ENCODE peak calls at places on chromosomes 1 and 21, in nine cellular contexts. One of them, this sample, is unnamed.

GRCh38 chr21:38092033-38092432 is 164.8 kb upstream of the KCNJ15 start:
- DNase-seq in GM12865: no peak
- DNase-seq in IMR-90: no peak
- DNase-seq in foreskin fibroblast: no peak
- DNase-seq in PC-9: no peak
- DNase-seq in fibroblast of pulmonary artery: no peak
- DNase-seq in neural crest cell: no peak
- DNase-seq in heart left ventricle: no peak
- DNase-seq in fibroblast of mammary gland: no peak
- DNase-seq in this sample: no peak

GRCh38 chr21:33870768-33871167 is 44.8 kb downstream of the ATP5PO start:
- DNase-seq in neural crest cell: no peak
- DNase-seq in GM12865: no peak
- DNase-seq in fibroblast of pulmonary artery: no peak
- DNase-seq in PC-9: no peak
- DNase-seq in heart left ventricle: no peak
- DNase-seq in foreskin fibroblast: no peak
- DNase-seq in IMR-90: peak; percentile 31
- DNase-seq in fibroblast of mammary gland: no peak
- DNase-seq in this sample: no peak

GRCh38 chr1:189693140-189693539 is 784.5 kb downstream of the BRINP3 start:
- DNase-seq in neural crest cell: no peak
- DNase-seq in GM12865: no peak
- DNase-seq in foreskin fibroblast: no peak
- DNase-seq in heart left ventricle: no peak
- DNase-seq in IMR-90: no peak
- DNase-seq in PC-9: no peak
- DNase-seq in fibroblast of mammary gland: no peak
- DNase-seq in fibroblast of pulmonary artery: peak; percentile 23
- DNase-seq in this sample: no peak

GRCh38 chr1:94418664-94419655 is 771 bp downstream of the ABCD3 start:
- DNase-seq in fibroblast of pulmonary artery: peak; percentile 40
- DNase-seq in fibroblast of mammary gland: peak; percentile 38
- DNase-seq in heart left ventricle: peak; percentile 55
- DNase-seq in IMR-90: peak; percentile 24
- DNase-seq in foreskin fibroblast: peak; percentile 20
- DNase-seq in neural crest cell: no peak
- DNase-seq in GM12865: no peak
- DNase-seq in PC-9: peak; percentile 37
- DNase-seq in this sample: peak; percentile 30

GRCh38 chr1:22545126-22545525 is 18.2 kb upstream of the EPHA8 start:
- DNase-seq in fibroblast of pulmonary artery: no peak
- DNase-seq in fibroblast of mammary gland: no peak
- DNase-seq in heart left ventricle: no peak
- DNase-seq in GM12865: no peak
- DNase-seq in foreskin fibroblast: no peak
- DNase-seq in IMR-90: no peak
- DNase-seq in neural crest cell: no peak
- DNase-seq in PC-9: no peak
- DNase-seq in this sample: no peak

GRCh38 chr1:42963378-42964005 is 4.8 kb upstream of the SLC2A1 start:
- DNase-seq in GM12865: no peak
- DNase-seq in fibroblast of pulmonary artery: peak; percentile 69
- DNase-seq in neural crest cell: no peak
- DNase-seq in heart left ventricle: no peak
- DNase-seq in IMR-90: peak; percentile 97
- DNase-seq in foreskin fibroblast: peak; percentile 70
- DNase-seq in fibroblast of mammary gland: peak; percentile 72
- DNase-seq in PC-9: peak; percentile 65
- DNase-seq in this sample: peak; percentile 73

GRCh38 chr21:43304206-43304605 is 122.7 kb downstream of the SIK1 start:
- DNase-seq in GM12865: no peak
- DNase-seq in foreskin fibroblast: no peak
- DNase-seq in PC-9: no peak
- DNase-seq in neural crest cell: no peak
- DNase-seq in IMR-90: no peak
- DNase-seq in fibroblast of mammary gland: no peak
- DNase-seq in fibroblast of pulmonary artery: no peak
- DNase-seq in heart left ventricle: no peak
- DNase-seq in this sample: no peak

GRCh38 chr1:66168919-66169725 is 364.8 kb upstream of the SGIP1 start:
- DNase-seq in PC-9: no peak
- DNase-seq in fibroblast of mammary gland: peak; percentile 3
- DNase-seq in GM12865: no peak
- DNase-seq in neural crest cell: no peak
- DNase-seq in foreskin fibroblast: no peak
- DNase-seq in heart left ventricle: no peak
- DNase-seq in IMR-90: peak; percentile 4
- DNase-seq in fibroblast of pulmonary artery: no peak
- DNase-seq in this sample: no peak

GRCh38 chr21:35381743-35382310 is 332.7 kb upstream of the RUNX1 start:
- DNase-seq in GM12865: no peak
- DNase-seq in fibroblast of pulmonary artery: no peak
- DNase-seq in neural crest cell: no peak
- DNase-seq in fibroblast of mammary gland: no peak
- DNase-seq in IMR-90: no peak
- DNase-seq in PC-9: no peak
- DNase-seq in foreskin fibroblast: no peak
- DNase-seq in heart left ventricle: no peak
- DNase-seq in this sample: peak; percentile 65

GRCh38 chr1:47785118-47785517 is 212.1 kb downstream of the TRABD2B start:
- DNase-seq in PC-9: no peak
- DNase-seq in IMR-90: no peak
- DNase-seq in heart left ventricle: no peak
- DNase-seq in foreskin fibroblast: no peak
- DNase-seq in GM12865: no peak
- DNase-seq in fibroblast of pulmonary artery: no peak
- DNase-seq in neural crest cell: no peak
- DNase-seq in fibroblast of mammary gland: no peak
- DNase-seq in this sample: no peak

GRCh38 chr1:47784294-47784650 is 212.9 kb downstream of the TRABD2B start:
- DNase-seq in foreskin fibroblast: no peak
- DNase-seq in IMR-90: no peak
- DNase-seq in neural crest cell: no peak
- DNase-seq in fibroblast of pulmonary artery: no peak
- DNase-seq in heart left ventricle: no peak
- DNase-seq in GM12865: no peak
- DNase-seq in fibroblast of mammary gland: no peak
- DNase-seq in PC-9: no peak
- DNase-seq in this sample: no peak

GRCh38 chr1:47787560-47787959 is 209.6 kb downstream of the TRABD2B start:
- DNase-seq in heart left ventricle: no peak
- DNase-seq in PC-9: no peak
- DNase-seq in GM12865: no peak
- DNase-seq in fibroblast of mammary gland: no peak
- DNase-seq in foreskin fibroblast: no peak
- DNase-seq in neural crest cell: no peak
- DNase-seq in fibroblast of pulmonary artery: no peak
- DNase-seq in IMR-90: no peak
- DNase-seq in this sample: no peak

GRCh38 chr1:47785561-47786271 is 211.5 kb downstream of the TRABD2B start:
- DNase-seq in IMR-90: no peak
- DNase-seq in PC-9: no peak
- DNase-seq in foreskin fibroblast: no peak
- DNase-seq in GM12865: no peak
- DNase-seq in fibroblast of pulmonary artery: no peak
- DNase-seq in fibroblast of mammary gland: no peak
- DNase-seq in heart left ventricle: peak; percentile 30
- DNase-seq in neural crest cell: no peak
- DNase-seq in this sample: no peak

DNA sequence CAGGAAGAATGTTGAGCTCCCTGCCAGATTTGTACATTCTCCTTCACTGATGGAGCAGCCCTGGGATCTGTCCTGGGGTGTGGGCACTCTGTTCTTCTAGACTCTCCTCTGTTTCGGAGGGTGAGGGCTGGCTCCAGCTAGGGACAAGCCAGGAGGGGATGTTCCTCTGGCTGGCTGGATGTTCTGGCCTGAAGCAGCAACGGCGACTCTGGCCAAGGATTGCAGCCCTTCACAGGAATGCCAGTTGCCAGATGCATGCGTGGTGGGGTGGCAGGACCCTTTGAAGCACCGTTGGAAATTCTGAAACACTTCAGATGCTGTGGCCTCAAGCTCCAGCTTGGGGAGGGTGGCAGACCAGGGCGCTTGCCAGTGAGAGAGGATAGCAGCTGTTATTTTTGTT is 210.9 kb downstream of the TRABD2B start:
- DNase-seq in GM12865: no peak
- DNase-seq in IMR-90: no peak
- DNase-seq in fibroblast of mammary gland: no peak
- DNase-seq in neural crest cell: no peak
- DNase-seq in PC-9: no peak
- DNase-seq in heart left ventricle: no peak
- DNase-seq in foreskin fibroblast: no peak
- DNase-seq in fibroblast of pulmonary artery: no peak
- DNase-seq in this sample: no peak
- TF ChIP-seq CTCF in GM12865: no peak
- TF ChIP-seq CTCF in IMR-90: no peak
- TF ChIP-seq CTCF in fibroblast of mammary gland: no peak
- TF ChIP-seq CTCF in neural crest cell: no peak
- TF ChIP-seq CTCF in PC-9: no peak
- TF ChIP-seq CTCF in heart left ventricle: no peak
- TF ChIP-seq CTCF in foreskin fibroblast: no peak
- TF ChIP-seq CTCF in fibroblast of pulmonary artery: no peak
- TF ChIP-seq CTCF in this sample: no peak

GRCh38 chr1:202203238-202204039 is 9.8 kb downstream of the LGR6 start:
- DNase-seq in fibroblast of mammary gland: no peak
- DNase-seq in PC-9: no peak
- DNase-seq in neural crest cell: no peak
- DNase-seq in GM12865: peak; percentile 23
- DNase-seq in IMR-90: no peak
- DNase-seq in fibroblast of pulmonary artery: no peak
- DNase-seq in foreskin fibroblast: no peak
- DNase-seq in heart left ventricle: no peak
- DNase-seq in this sample: no peak
- TF ChIP-seq CTCF in fibroblast of mammary gland: no peak
- TF ChIP-seq CTCF in PC-9: no peak
- TF ChIP-seq CTCF in neural crest cell: no peak
- TF ChIP-seq CTCF in GM12865: no peak
- TF ChIP-seq CTCF in IMR-90: no peak
- TF ChIP-seq CTCF in fibroblast of pulmonary artery: no peak
- TF ChIP-seq CTCF in foreskin fibroblast: no peak
- TF ChIP-seq CTCF in heart left ventricle: no peak
- TF ChIP-seq CTCF in this sample: no peak

DNA sequence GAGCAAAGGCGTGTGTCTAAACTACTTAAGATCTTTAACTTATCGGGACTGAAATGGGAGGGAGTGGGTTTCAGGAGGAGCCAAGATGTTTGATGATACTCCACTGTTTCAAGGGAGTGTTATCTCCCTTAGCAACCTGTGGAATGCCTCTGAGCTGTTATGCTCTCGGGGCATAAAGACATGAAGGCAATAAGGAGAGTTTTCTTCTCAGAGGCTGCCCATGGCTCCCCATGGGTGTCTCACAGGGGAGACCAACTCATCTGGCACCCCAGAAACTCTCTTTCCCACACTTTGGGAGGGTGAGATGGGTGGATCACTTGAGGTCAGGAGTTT is 130.0 kb downstream of the LIPI start:
- DNase-seq in IMR-90: no peak
- DNase-seq in GM12865: no peak
- DNase-seq in fibroblast of pulmonary artery: no peak
- DNase-seq in PC-9: no peak
- DNase-seq in heart left ventricle: no peak
- DNase-seq in fibroblast of mammary gland: no peak
- DNase-seq in foreskin fibroblast: no peak
- DNase-seq in neural crest cell: no peak
- DNase-seq in this sample: no peak
- TF ChIP-seq CTCF in IMR-90: no peak
- TF ChIP-seq CTCF in GM12865: no peak
- TF ChIP-seq CTCF in fibroblast of pulmonary artery: no peak
- TF ChIP-seq CTCF in PC-9: no peak
- TF ChIP-seq CTCF in heart left ventricle: no peak
- TF ChIP-seq CTCF in fibroblast of mammary gland: no peak
- TF ChIP-seq CTCF in foreskin fibroblast: no peak
- TF ChIP-seq CTCF in neural crest cell: no peak
- TF ChIP-seq CTCF in this sample: no peak

GRCh38 chr1:8464987-8465386 is 147.1 kb downstream of the SLC45A1 start:
- DNase-seq in neural crest cell: no peak
- DNase-seq in PC-9: no peak
- DNase-seq in foreskin fibroblast: peak; percentile 30
- DNase-seq in fibroblast of pulmonary artery: peak; percentile 41
- DNase-seq in fibroblast of mammary gland: peak; percentile 34
- DNase-seq in heart left ventricle: no peak
- DNase-seq in GM12865: no peak
- DNase-seq in IMR-90: peak; percentile 74
- DNase-seq in this sample: no peak
- TF ChIP-seq CTCF in neural crest cell: no peak
- TF ChIP-seq CTCF in PC-9: no peak
- TF ChIP-seq CTCF in foreskin fibroblast: no peak
- TF ChIP-seq CTCF in fibroblast of pulmonary artery: no peak
- TF ChIP-seq CTCF in fibroblast of mammary gland: no peak
- TF ChIP-seq CTCF in heart left ventricle: no peak
- TF ChIP-seq CTCF in GM12865: no peak
- TF ChIP-seq CTCF in IMR-90: peak; percentile 36
- TF ChIP-seq CTCF in this sample: no peak

GRCh38 chr21:45508607-45509565 is 33.4 kb downstream of the SLC19A1 start:
- DNase-seq in fibroblast of mammary gland: peak; percentile 15
- DNase-seq in IMR-90: no peak
- DNase-seq in foreskin fibroblast: no peak
- DNase-seq in fibroblast of pulmonary artery: no peak
- DNase-seq in neural crest cell: no peak
- DNase-seq in PC-9: no peak
- DNase-seq in heart left ventricle: no peak
- DNase-seq in GM12865: no peak
- DNase-seq in this sample: no peak

GRCh38 chr21:45506836-45507522 is 35.3 kb downstream of the SLC19A1 start:
- DNase-seq in PC-9: no peak
- DNase-seq in neural crest cell: no peak
- DNase-seq in foreskin fibroblast: no peak
- DNase-seq in GM12865: no peak
- DNase-seq in fibroblast of pulmonary artery: no peak
- DNase-seq in heart left ventricle: no peak
- DNase-seq in fibroblast of mammary gland: no peak
- DNase-seq in IMR-90: no peak
- DNase-seq in this sample: no peak

GRCh38 chr21:45507888-45508508 is 34.2 kb downstream of the SLC19A1 start:
- DNase-seq in neural crest cell: no peak
- DNase-seq in heart left ventricle: no peak
- DNase-seq in IMR-90: no peak
- DNase-seq in PC-9: no peak
- DNase-seq in foreskin fibroblast: no peak
- DNase-seq in fibroblast of pulmonary artery: no peak
- DNase-seq in fibroblast of mammary gland: no peak
- DNase-seq in GM12865: no peak
- DNase-seq in this sample: no peak

GRCh38 chr21:45506241-45506817 is 35.9 kb downstream of the SLC19A1 start:
- DNase-seq in GM12865: no peak
- DNase-seq in fibroblast of pulmonary artery: no peak
- DNase-seq in heart left ventricle: no peak
- DNase-seq in IMR-90: no peak
- DNase-seq in foreskin fibroblast: no peak
- DNase-seq in neural crest cell: no peak
- DNase-seq in fibroblast of mammary gland: no peak
- DNase-seq in PC-9: no peak
- DNase-seq in this sample: no peak

DNA sequence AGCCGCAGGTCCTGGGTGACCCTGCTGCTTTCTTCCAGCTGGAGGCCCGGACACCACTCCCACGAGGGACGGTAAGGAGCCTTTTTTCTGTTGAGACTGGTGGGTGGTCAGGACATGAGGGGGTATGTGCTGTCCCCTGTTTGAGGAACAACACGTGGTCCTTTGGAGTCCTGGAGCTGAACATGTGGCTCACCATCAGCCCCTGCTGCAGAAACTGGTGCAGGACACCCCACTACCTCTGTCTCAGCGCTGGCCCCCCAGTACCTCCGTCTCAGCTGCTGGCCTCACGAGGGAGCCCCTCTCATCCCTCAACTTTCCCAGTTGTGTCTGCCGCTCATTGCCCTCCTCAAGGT is 34.7 kb downstream of the SLC19A1 start:
- DNase-seq in fibroblast of pulmonary artery: no peak
- DNase-seq in PC-9: no peak
- DNase-seq in IMR-90: no peak
- DNase-seq in foreskin fibroblast: no peak
- DNase-seq in fibroblast of mammary gland: no peak
- DNase-seq in heart left ventricle: no peak
- DNase-seq in GM12865: no peak
- DNase-seq in neural crest cell: no peak
- DNase-seq in this sample: no peak
- TF ChIP-seq CTCF in fibroblast of pulmonary artery: no peak
- TF ChIP-seq CTCF in PC-9: no peak
- TF ChIP-seq CTCF in IMR-90: no peak
- TF ChIP-seq CTCF in foreskin fibroblast: no peak
- TF ChIP-seq CTCF in fibroblast of mammary gland: no peak
- TF ChIP-seq CTCF in heart left ventricle: no peak
- TF ChIP-seq CTCF in GM12865: no peak
- TF ChIP-seq CTCF in neural crest cell: no peak
- TF ChIP-seq CTCF in this sample: no peak